ENCODE peak calls at places on chromosome 17, in seven cellular contexts. Z, S, I, H, N, X and J are unnamed samples.

GRCh38 chr17:47696717-47697642 is 3.0 kb downstream of the TBKBP1 start:
- DNase-seq in Z (no peak), S (no peak), I (no peak), H (no peak), N (no peak), X (no peak), J (peak)

GRCh38 chr17:47889734-47890529 is 6.1 kb upstream of the SP2 start:
- DNase-seq in Z (peak), S (peak), I (peak), H (peak), N (peak), X (peak), J (peak)

GRCh38 chr17:82830249-82830661 is 9.6 kb downstream of the ZNF750 start:
- DNase-seq in Z (peak), S (no peak), I (no peak), H (no peak), N (no peak), X (no peak), J (peak)

GRCh38 chr17:8611135-8611534 is 19.4 kb downstream of the MYH10 start:
- DNase-seq in Z (no peak), S (no peak), I (no peak), H (no peak), N (no peak), X (no peak), J (no peak)

GRCh38 chr17:52837502-52837901 is 679.0 kb upstream of the CA10 start:
- DNase-seq in Z (no peak), S (no peak), I (no peak), H (no peak), N (no peak), X (no peak), J (no peak)

GRCh38 chr17:77435272-77436057 is 294.7 kb downstream of the SEC14L1 start:
- DNase-seq in Z (no peak), S (no peak), I (no peak), H (no peak), N (no peak), X (no peak), J (no peak)

GRCh38 chr17:73639926-73640325 is 4.3 kb downstream of the SDK2 start:
- DNase-seq in Z (no peak), S (no peak), I (no peak), H (no peak), N (no peak), X (peak), J (no peak)

GRCh38 chr17:63524051-63524450 is 893 bp downstream of the KCNH6 start:
- DNase-seq in Z (no peak), S (no peak), I (no peak), H (no peak), N (no peak), X (no peak), J (no peak)

GRCh38 chr17:73924083-73924482 is 279.4 kb upstream of the RPL38 start:
- DNase-seq in Z (no peak), S (no peak), I (no peak), H (no peak), N (no peak), X (no peak), J (no peak)

GRCh38 chr17:52064791-52065211 is 93.7 kb downstream of the CA10 start:
- DNase-seq in Z (no peak), S (no peak), I (no peak), H (no peak), N (no peak), X (no peak), J (no peak)

GRCh38 chr17:77604301-77605031 is 354.0 kb upstream of the TNRC6C start:
- DNase-seq in Z (no peak), S (no peak), I (peak), H (no peak), N (no peak), X (no peak), J (peak)

GRCh38 chr17:36653374-36653773 is 52.0 kb downstream of the MRM1 start:
- DNase-seq in Z (no peak), S (no peak), I (no peak), H (no peak), N (no peak), X (no peak), J (no peak)

GRCh38 chr17:39183766-39184165 is 13.7 kb downstream of the CACNB1 start:
- DNase-seq in Z (no peak), S (no peak), I (no peak), H (no peak), N (no peak), X (no peak), J (no peak)

GRCh38 chr17:49997256-49997735 is 2.3 kb upstream of the DLX3 start:
- DNase-seq in Z (no peak), S (peak), I (no peak), H (no peak), N (no peak), X (no peak), J (no peak)

GRCh38 chr17:3639981-3640596 is 3.5 kb downstream of the CTNS start:
- DNase-seq in Z (no peak), S (no peak), I (peak), H (no peak), N (no peak), X (no peak), J (no peak)

GRCh38 chr17:71667661-71668060 is 453.2 kb upstream of the SOX9 start:
- DNase-seq in Z (no peak), S (no peak), I (no peak), H (no peak), N (no peak), X (no peak), J (no peak)

GRCh38 chr17:79991140-79991923 is 44.3 kb downstream of the TBC1D16 start:
- DNase-seq in Z (peak), S (peak), I (peak), H (peak), N (peak), X (peak), J (peak)
- TF ChIP-seq EP300 in Z (no peak), S (no peak), I (no peak), H (no peak), N (no peak), X (no peak), J (no peak)

GRCh38 chr17:65058615-65059014 is 2.1 kb upstream of the GNA13 start:
- DNase-seq in Z (no peak), S (no peak), I (no peak), H (no peak), N (no peak), X (no peak), J (no peak)
- TF ChIP-seq EP300 in Z (no peak), S (no peak), I (no peak), H (no peak), N (no peak), X (no peak), J (no peak)

GRCh38 chr17:75904749-75905521 is at the start of gene MRPL38:
- DNase-seq in Z (peak), S (peak), I (peak), H (peak), N (peak), X (peak), J (peak)
- TF ChIP-seq EP300 in Z (no peak), S (no peak), I (no peak), H (no peak), N (no peak), X (no peak), J (no peak)

GRCh38 chr17:40451420-40451819 is 8.2 kb downstream of the IGFBP4 start:
- DNase-seq in Z (peak), S (no peak), I (no peak), H (no peak), N (no peak), X (no peak), J (peak)
- TF ChIP-seq EP300 in Z (peak), S (no peak), I (no peak), H (no peak), N (no peak), X (no peak), J (peak)

DNA sequence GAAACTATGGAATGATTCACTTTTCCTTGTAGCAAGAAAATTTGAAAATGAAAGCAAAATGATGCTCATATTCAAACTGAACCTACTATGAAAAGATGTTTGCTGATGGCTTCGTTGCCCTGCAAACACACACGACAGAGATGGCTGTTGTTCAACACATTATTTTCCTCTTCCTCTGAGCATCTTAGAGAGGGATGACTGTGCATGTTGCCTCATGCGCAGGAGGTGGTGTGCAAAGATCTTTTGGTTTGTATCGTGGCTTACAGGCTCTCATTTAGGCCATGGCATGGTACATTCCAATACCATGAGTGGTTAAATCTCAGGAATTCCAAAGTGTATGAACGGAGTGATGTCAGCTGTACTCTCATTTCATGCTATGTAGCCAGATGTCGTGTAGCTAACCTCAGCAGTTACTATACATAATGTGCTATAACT is 164.5 kb downstream of the PRKCA start:
- DNase-seq in Z (peak), S (peak), I (no peak), H (no peak), N (no peak), X (peak), J (peak)
- TF ChIP-seq EP300 in Z (no peak), S (no peak), I (no peak), H (no peak), N (no peak), X (peak), J (no peak)

DNA sequence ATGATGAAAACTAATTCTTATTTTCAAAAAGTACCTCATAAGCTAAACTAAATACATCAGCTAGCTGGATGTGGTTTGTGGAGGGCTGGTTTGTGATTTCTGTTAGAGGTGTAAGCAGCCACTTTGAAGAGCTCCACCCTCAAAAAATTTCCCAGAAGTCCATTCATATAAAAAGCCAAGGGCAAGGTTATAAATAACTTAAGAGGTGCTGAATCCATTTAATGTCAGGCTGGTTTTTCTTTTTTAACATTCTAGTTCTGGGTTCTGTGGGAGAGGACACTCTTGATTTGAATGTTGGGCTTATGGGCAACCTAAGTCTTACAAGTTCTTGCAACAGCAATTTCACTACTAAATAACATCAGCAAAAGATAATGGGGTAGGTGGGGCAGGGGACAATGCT is 3.4 kb upstream of the WIPI1 start:
- DNase-seq in Z (no peak), S (no peak), I (peak), H (no peak), N (no peak), X (no peak), J (no peak)
- TF ChIP-seq EP300 in Z (no peak), S (no peak), I (no peak), H (no peak), N (no peak), X (no peak), J (no peak)

GRCh38 chr17:19313746-19314651 is 48.5 kb downstream of the B9D1 start:
- DNase-seq in Z (no peak), S (no peak), I (no peak), H (no peak), N (no peak), X (no peak), J (peak)
- TF ChIP-seq EP300 in Z (no peak), S (no peak), I (no peak), H (no peak), N (no peak), X (no peak), J (no peak)

DNA sequence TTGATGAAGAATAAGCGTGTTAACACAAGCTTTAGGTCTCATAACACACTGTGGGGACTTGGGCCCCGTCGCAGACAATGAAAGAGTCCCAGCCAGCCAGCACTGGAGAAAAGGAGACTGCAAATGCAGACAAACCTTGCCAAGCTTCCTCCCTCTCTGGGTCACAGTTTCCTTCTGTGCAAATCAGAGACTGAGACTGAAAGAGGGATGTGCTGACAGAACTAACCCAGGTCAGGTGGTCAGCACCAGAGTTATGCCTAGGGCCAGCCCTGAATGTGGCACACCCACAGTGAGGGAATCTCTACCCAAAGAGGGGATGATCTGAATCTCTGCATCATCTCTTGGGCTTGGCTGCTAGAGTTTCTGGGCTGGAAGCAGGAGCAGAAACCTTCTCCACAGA is 282.3 kb upstream of the CCL2 start:
- DNase-seq in Z (no peak), S (no peak), I (no peak), H (no peak), N (no peak), X (no peak), J (no peak)
- TF ChIP-seq EP300 in Z (no peak), S (no peak), I (no peak), H (no peak), N (no peak), X (no peak), J (no peak)

GRCh38 chr17:14308965-14309879 is 8.3 kb downstream of the HS3ST3B1 start:
- DNase-seq in Z (peak), S (peak), I (peak), H (peak), N (peak), X (peak), J (peak)
- TF ChIP-seq EP300 in Z (no peak), S (no peak), I (no peak), H (no peak), N (no peak), X (no peak), J (no peak)